ENCODE peak calls at places on chromosomes 7 and 10, in four cellular contexts. Q is GM20000, X is mammary epithelial cell, L is GM23338. P is an unnamed sample.

GRCh38 chr10:61618388-61618961 is 44.3 kb upstream of the CABCOCO1 start:
- DNase-seq in Q (no peak), X (no peak), L (no peak), P (no peak)

GRCh38 chr10:88979153-88979562 is 11.4 kb upstream of the FAS start:
- DNase-seq in Q (no peak), X (peak), L (no peak), P (no peak)

GRCh38 chr7:157411580-157411979 is 74.8 kb downstream of the DNAJB6 start:
- DNase-seq in X (no peak), L (peak), Q (no peak), P (no peak)

GRCh38 chr7:65004575-65004974 is 1.9 kb downstream of the ERV3-1 start:
- DNase-seq in L (no peak), X (no peak), Q (no peak), P (no peak)

GRCh38 chr7:96135241-96135640 is 186.7 kb downstream of the SLC25A13 start:
- DNase-seq in L (no peak), Q (no peak), X (peak), P (no peak)

GRCh38 chr10:52318822-52319464 is 4.9 kb downstream of the DKK1 start:
- DNase-seq in X (peak), Q (no peak), L (no peak), P (no peak)

GRCh38 chr7:29878081-29878688 is 71.9 kb downstream of the WIPF3 start:
- DNase-seq in L (peak), Q (peak), X (peak), P (no peak)

GRCh38 chr10:95500649-95501048 is 60.5 kb downstream of the SORBS1 start:
- DNase-seq in Q (no peak), L (no peak), X (no peak), P (no peak)

GRCh38 chr7:44505595-44505994 is 15.1 kb upstream of the NUDCD3 start:
- DNase-seq in X (no peak), Q (no peak), L (no peak), P (no peak)

GRCh38 chr7:66050990-66051424 is 24.6 kb upstream of the ASL start:
- DNase-seq in Q (no peak), L (no peak), X (peak), P (no peak)

GRCh38 chr7:42219447-42219846 is 17.6 kb downstream of the GLI3 start:
- DNase-seq in L (no peak), Q (no peak), X (peak), P (no peak)

GRCh38 chr7:15007507-15007906 is 105.0 kb upstream of the DGKB start:
- DNase-seq in L (peak), Q (no peak), X (peak), P (no peak)

GRCh38 chr7:95478139-95479037 is 7.4 kb upstream of the ASB4 start:
- DNase-seq in Q (no peak), X (no peak), L (peak), P (no peak)

GRCh38 chr7:22193361-22194016 is 163.5 kb downstream of the RAPGEF5 start:
- DNase-seq in Q (no peak), L (peak), X (no peak), P (no peak)

GRCh38 chr10:97280783-97281182 is 11.7 kb downstream of the ARHGAP19 start:
- DNase-seq in X (no peak), L (no peak), Q (no peak), P (no peak)

GRCh38 chr10:99927719-99928280 is 81.9 kb downstream of the DNMBP start:
- DNase-seq in X (no peak), Q (no peak), L (no peak), P (no peak)

GRCh38 chr7:115135769-115136410 is 214.0 kb downstream of the MDFIC start:
- DNase-seq in X (peak), L (peak), Q (peak), P (no peak)

GRCh38 chr7:78605131-78605530 is 806.6 kb downstream of the PHTF2 start:
- DNase-seq in X (no peak), L (no peak), Q (no peak), P (no peak)

GRCh38 chr7:27615420-27616185 is 47.1 kb downstream of the HIBADH start:
- DNase-seq in Q (no peak), X (no peak), L (no peak), P (no peak)

GRCh38 chr7:88278881-88279280 is 27.8 kb downstream of the STEAP4 start:
- DNase-seq in Q (no peak), X (peak), L (no peak), P (no peak)

GRCh38 chr7:27147211-27148030 is at the start of gene HOXA6:
- DNase-seq in Q (no peak), X (peak), L (peak), P (no peak)

GRCh38 chr7:128240696-128241386 is at the start of gene LEP:
- DNase-seq in X (no peak), L (no peak), Q (no peak), P (no peak)

GRCh38 chr7:128233471-128233870 is 7.6 kb upstream of the LEP start:
- DNase-seq in Q (no peak), L (no peak), X (peak), P (no peak)

GRCh38 chr7:128234475-128234874 is 6.6 kb upstream of the LEP start:
- DNase-seq in Q (no peak), X (no peak), L (no peak), P (no peak)

GRCh38 chr7:128235469-128235868 is 5.6 kb upstream of the LEP start:
- DNase-seq in X (no peak), Q (no peak), L (peak), P (no peak)

GRCh38 chr7:128236924-128237586 is 4.0 kb upstream of the LEP start:
- DNase-seq in X (peak), L (peak), Q (no peak), P (no peak)
- TF ChIP-seq CTCF in X (no peak), L (no peak), Q (no peak), P (no peak)

DNA sequence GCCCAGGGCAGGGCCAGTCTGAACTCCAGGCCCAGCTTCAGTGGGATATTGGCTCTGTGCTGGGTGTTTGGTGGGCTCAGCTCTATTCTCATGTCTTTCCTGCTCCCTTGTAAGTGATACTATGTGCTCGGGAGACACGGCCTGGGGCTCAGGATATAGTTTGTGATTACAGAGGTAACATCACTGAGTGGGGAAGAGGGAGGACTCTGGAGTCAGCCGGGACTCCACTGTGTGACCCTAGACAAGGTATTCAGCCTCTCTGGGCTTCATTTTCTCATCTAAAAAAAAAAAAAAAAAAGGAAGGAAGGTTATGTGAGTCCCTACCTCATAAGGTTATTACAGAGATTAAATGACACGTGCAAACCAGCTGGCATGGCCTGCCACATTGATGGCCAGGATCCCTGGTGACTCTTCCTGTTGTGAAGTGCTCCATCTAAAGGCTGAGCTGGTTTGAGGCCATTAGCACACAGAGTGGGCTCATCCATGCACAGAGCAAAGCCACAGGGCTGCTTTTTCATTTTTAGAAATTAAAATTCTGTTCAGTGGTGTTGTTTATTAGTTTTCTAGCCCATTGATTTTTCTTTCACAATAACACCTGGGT is 15.7 kb downstream of the SLC13A4 start:
- DNase-seq in Q (no peak), X (no peak), L (no peak), P (no peak)
- TF ChIP-seq CTCF in Q (no peak), X (peak), L (no peak), P (no peak)

DNA sequence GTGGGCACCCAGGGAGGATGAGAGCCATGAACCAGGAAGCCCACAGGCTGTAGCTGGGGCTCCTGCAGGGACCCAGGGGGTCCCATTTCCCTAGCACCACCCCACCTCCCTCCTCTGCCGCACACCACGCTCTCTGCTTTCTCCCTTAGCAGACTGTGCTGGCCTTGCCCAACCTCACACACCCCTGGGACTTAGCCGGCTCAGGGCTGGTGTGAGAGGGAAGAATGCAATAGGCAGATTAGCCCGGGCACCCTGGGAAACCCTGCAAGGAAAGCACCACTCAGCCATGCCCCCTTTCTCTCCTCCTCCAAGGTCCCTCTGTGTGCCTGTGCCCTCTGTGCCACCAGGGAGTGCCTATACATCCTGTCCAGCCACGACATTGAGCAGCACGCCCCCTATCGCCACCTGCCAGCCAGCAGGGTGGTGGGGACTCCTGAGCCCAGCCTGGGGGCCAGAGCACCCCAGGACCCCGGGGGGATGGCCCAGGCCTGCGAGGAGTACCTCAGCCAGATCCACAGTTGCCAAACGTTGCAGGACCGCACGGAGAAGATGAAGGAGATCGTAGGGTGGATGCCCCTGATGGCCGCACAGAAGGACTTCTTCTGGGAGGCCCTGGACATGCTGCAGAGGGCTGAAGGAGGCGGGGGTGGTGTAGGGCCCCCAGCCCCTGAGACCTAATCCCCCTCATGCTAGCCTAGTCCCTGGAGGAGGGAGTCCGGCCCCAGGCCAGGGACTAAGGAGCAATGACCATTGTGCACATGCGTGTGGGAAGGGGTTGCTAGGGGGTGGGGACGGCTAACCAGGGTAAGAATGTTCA is 1.7 kb upstream of the PCOLCE start:
- DNase-seq in Q (no peak), X (no peak), L (peak), P (no peak)
- TF ChIP-seq CTCF in Q (peak), X (no peak), L (peak), P (peak)

DNA sequence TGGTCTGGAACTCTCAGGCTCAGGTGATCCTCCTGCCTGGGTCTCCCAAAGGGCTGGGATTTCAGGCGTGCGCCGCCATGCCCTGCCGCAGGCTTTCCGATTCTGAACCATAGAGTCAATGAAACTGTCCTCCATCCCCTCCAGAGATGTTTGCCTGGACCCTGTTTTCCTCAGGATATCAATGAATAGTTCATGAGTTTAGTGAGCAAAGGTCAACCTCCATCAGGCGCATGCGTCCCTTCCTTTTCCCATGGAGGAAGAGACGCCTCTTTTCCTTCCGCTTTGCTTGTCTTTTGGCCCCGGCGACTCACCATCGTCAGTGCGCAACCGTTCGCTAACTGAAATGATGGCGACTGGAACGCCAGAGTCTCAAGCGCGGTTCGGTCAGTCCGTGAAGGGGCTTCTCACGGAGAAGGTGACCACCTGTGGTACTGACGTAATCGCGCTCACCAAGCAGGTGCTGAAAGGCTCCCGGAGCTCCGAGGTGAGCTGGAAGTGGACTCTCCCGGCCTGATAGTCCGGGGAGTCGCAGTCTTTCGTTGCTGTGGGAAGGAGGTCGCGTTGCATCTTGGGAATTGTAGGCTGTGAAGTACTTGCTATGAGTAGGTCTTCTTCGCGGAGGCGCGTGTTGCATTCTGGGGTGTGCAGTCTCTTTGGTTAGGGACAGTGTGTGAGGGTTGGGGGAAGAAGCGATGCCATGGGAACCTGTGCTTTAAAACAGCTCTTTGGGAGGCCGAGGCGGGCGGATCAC is at the start of gene BORCS7:
- DNase-seq in L (peak), Q (peak), X (peak), P (peak)
- TF ChIP-seq CTCF in L (no peak), Q (no peak), X (no peak), P (no peak)

GRCh38 chr10:104502907-104503306 is 138.2 kb upstream of the SORCS3 start:
- DNase-seq in Q (no peak), L (no peak), X (no peak), P (no peak)

GRCh38 chr10:104505521-104506041 is 135.5 kb upstream of the SORCS3 start:
- DNase-seq in Q (no peak), L (peak), X (no peak), P (no peak)

GRCh38 chr10:104498345-104498955 is 142.6 kb upstream of the SORCS3 start:
- DNase-seq in L (peak), X (no peak), Q (no peak), P (no peak)

GRCh38 chr10:104501864-104502579 is 139.1 kb upstream of the SORCS3 start:
- DNase-seq in Q (no peak), L (no peak), X (no peak), P (no peak)

GRCh38 chr10:104501449-104501848 is 139.6 kb upstream of the SORCS3 start:
- DNase-seq in X (no peak), Q (no peak), L (no peak), P (no peak)
- TF ChIP-seq CTCF in X (no peak), Q (no peak), L (no peak), P (no peak)

P was measured in GM13977.